ENCODE peak calls at places on chromosomes 4 and X, in four cellular contexts. B is ovary, Z is adrenal gland, O is upper lobe of right lung. F is an unnamed sample.

GRCh38 chr4:14810121-14810520 is 192.2 kb upstream of the CPEB2 start:
- DNase-seq in O (no peak), Z (no peak), B (no peak), F (no peak)

GRCh38 chrX:110477593-110478228 is 119.1 kb downstream of the RTL9 start:
- DNase-seq in Z (no peak), O (no peak), B (no peak), F (no peak)

GRCh38 chr4:6767725-6768538 is 14.6 kb upstream of the KIAA0232 start:
- DNase-seq in O (peak), B (no peak), Z (no peak), F (no peak)

GRCh38 chr4:24915121-24915922 is 2.5 kb upstream of the CCDC149 start:
- DNase-seq in Z (no peak), O (no peak), B (no peak), F (no peak)

GRCh38 chr4:101264993-101265815 is 82.1 kb downstream of the PPP3CA start:
- DNase-seq in Z (no peak), B (no peak), O (no peak), F (peak)

GRCh38 chr4:174865418-174865985 is 36.5 kb upstream of the GLRA3 start:
- DNase-seq in O (no peak), B (no peak), Z (no peak), F (no peak)

GRCh38 chr4:182560358-182560757 is 317.2 kb downstream of the TENM3 start:
- DNase-seq in O (no peak), Z (no peak), B (no peak), F (no peak)

GRCh38 chr4:95095352-95095974 is 337.7 kb downstream of the BMPR1B start:
- DNase-seq in B (no peak), O (no peak), Z (no peak), F (no peak)

GRCh38 chr4:5683566-5683965 is 24.8 kb downstream of the EVC2 start:
- DNase-seq in B (no peak), O (no peak), Z (no peak), F (no peak)

GRCh38 chr4:110865611-110866254 is 242.9 kb upstream of the PITX2 start:
- DNase-seq in O (no peak), Z (no peak), B (no peak), F (no peak)

GRCh38 chr4:113738251-113738650 is 23.3 kb downstream of the CAMK2D start:
- DNase-seq in B (no peak), Z (no peak), O (no peak), F (no peak)

GRCh38 chrX:119753639-119754257 is 4.6 kb upstream of the SOWAHD start:
- DNase-seq in O (no peak), Z (no peak), B (no peak), F (no peak)

GRCh38 chr4:138202686-138203085 is 39.5 kb downstream of the SLC7A11 start:
- DNase-seq in O (no peak), B (no peak), Z (no peak), F (no peak)

GRCh38 chr4:11496313-11496956 is 67.7 kb upstream of the HS3ST1 start:
- DNase-seq in O (no peak), Z (no peak), B (no peak), F (peak)

GRCh38 chr4:75376543-75376942 is 137.7 kb downstream of the RCHY1 start:
- DNase-seq in B (no peak), Z (no peak), O (no peak), F (no peak)

GRCh38 chr4:138070816-138071215 is 171.3 kb downstream of the SLC7A11 start:
- DNase-seq in O (no peak), B (no peak), Z (no peak), F (no peak)

GRCh38 chrX:152154050-152154449 is 15.7 kb upstream of the MAGEA10 start:
- DNase-seq in O (no peak), Z (no peak), B (no peak), F (no peak)

GRCh38 chr4:76806757-76807156 is 91.2 kb downstream of the SOWAHB start:
- DNase-seq in O (no peak), Z (no peak), B (no peak), F (no peak)

GRCh38 chrX:68429216-68429615 is 4.1 kb downstream of the OPHN1 start:
- DNase-seq in Z (no peak), B (no peak), O (no peak), F (no peak)

GRCh38 chrX:68431836-68432235 is 1.5 kb downstream of the OPHN1 start:
- DNase-seq in B (no peak), O (no peak), Z (no peak), F (no peak)

GRCh38 chrX:68432648-68433047 is 647 bp downstream of the OPHN1 start:
- DNase-seq in B (no peak), O (no peak), Z (no peak), F (no peak)

GRCh38 chrX:68424719-68425118 is 8.6 kb downstream of the OPHN1 start:
- DNase-seq in Z (no peak), O (no peak), B (no peak), F (no peak)

GRCh38 chrX:68428431-68428830 is 4.9 kb downstream of the OPHN1 start:
- DNase-seq in B (no peak), O (no peak), Z (no peak), F (peak)
- H3K27ac ChIP-seq in B (no peak), O (no peak), Z (no peak), F (peak)

GRCh38 chr4:163110442-163110841 is 56.2 kb downstream of the NAF1 start:
- DNase-seq in B (no peak), O (no peak), Z (no peak), F (no peak)

GRCh38 chr4:163108614-163109013 is 58.1 kb downstream of the NAF1 start:
- DNase-seq in Z (no peak), O (no peak), B (no peak), F (no peak)

GRCh38 chr4:163111588-163111987 is 55.1 kb downstream of the NAF1 start:
- DNase-seq in Z (no peak), O (no peak), B (no peak), F (no peak)

GRCh38 chr4:163107754-163108153 is 58.9 kb downstream of the NAF1 start:
- DNase-seq in Z (no peak), B (no peak), O (no peak), F (no peak)

DNA sequence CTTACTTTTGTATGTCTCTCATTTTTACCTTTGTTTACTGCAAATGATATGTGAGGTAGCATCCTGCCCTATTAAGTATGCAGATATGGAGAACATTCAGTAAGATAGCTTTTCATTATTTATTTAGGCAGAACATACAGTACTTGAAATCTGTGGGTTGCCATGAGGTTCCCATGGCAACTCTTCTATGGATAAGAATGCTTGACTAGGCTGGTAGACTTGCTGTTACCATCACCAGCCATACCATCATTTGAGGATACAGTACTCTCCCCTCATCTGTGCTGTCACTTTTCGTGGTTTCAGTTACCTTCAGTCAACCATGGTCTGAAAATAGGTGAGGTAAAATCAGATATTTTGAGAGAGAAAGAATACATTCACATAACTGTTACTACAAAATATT is 56.7 kb downstream of the NAF1 start:
- DNase-seq in O (no peak), B (no peak), Z (no peak), F (no peak)
- H3K27ac ChIP-seq in O (no peak), B (no peak), Z (no peak), F (no peak)

GRCh38 chr4:184757810-184758209 is 23.9 kb upstream of the CENPU start:
- DNase-seq in O (no peak), Z (no peak), B (no peak), F (no peak)

GRCh38 chr4:184764601-184765000 is 30.7 kb upstream of the CENPU start:
- DNase-seq in O (no peak), Z (no peak), B (no peak), F (no peak)

GRCh38 chr4:184763150-184763780 is 29.4 kb upstream of the CENPU start:
- DNase-seq in O (no peak), B (no peak), Z (no peak), F (no peak)

GRCh38 chr4:184765473-184766346 is 31.8 kb upstream of the CENPU start:
- DNase-seq in Z (no peak), O (no peak), B (no peak), F (no peak)

GRCh38 chr4:184762100-184762499 is 28.2 kb upstream of the CENPU start:
- DNase-seq in B (no peak), O (no peak), Z (no peak), F (no peak)
- H3K27ac ChIP-seq in B (no peak), O (no peak), Z (no peak), F (no peak)

GRCh38 chr4:2933566-2934076 is 29.6 kb downstream of the NOP14 start:
- DNase-seq in O (no peak), Z (no peak), B (peak), F (no peak)
- H3K27ac ChIP-seq in O (peak), Z (peak), B (peak), F (peak)